ENCODE peak calls at places on chromosomes 6 and 20, in seven cellular contexts. Z is activated B cell treated with CpG ODN at 0.5 μM for 24 hours, F is tibial artery, E is right atrium auricular region, D is cardiac fibroblast, K is kidney epithelial cell, I is nephron progenitor cell. Q is an unnamed sample.

GRCh38 chr6:45587229-45588060 is 209.7 kb upstream of the SUPT3H start:
- DNase-seq in I (no peak), F (no peak), D (no peak), K (no peak), E (no peak), Z (no peak), Q (no peak)

GRCh38 chr6:66103354-66103753 is 396.3 kb upstream of the EYS start:
- DNase-seq in K (no peak), Z (no peak), D (no peak), I (no peak), E (no peak), F (no peak), Q (no peak)

GRCh38 chr6:130526466-130526865 is 160.6 kb downstream of the TMEM200A start:
- DNase-seq in K (no peak), F (no peak), I (no peak), D (no peak), Z (no peak), E (no peak), Q (no peak)

GRCh38 chr20:46905364-46906125 is 10.9 kb downstream of the EYA2 start:
- DNase-seq in I (no peak), E (peak; percentile 77), Z (no peak), F (peak; percentile 42), K (no peak), D (peak; percentile 20), Q (no peak)

GRCh38 chr6:68633654-68634502 is 1.2 kb upstream of the ADGRB3 start:
- DNase-seq in I (no peak), F (no peak), K (no peak), D (no peak), E (no peak), Z (no peak), Q (no peak)

GRCh38 chr6:122695188-122695587 is 84.3 kb upstream of the FABP7 start:
- DNase-seq in Z (no peak), K (no peak), I (no peak), E (no peak), F (no peak), D (no peak), Q (no peak)

GRCh38 chr6:56230976-56231566 is 16.3 kb downstream of the COL21A1 start:
- DNase-seq in D (no peak), Z (no peak), F (no peak), K (no peak), E (no peak), I (no peak), Q (peak; percentile 24)

GRCh38 chr6:56058636-56059035 is 183.2 kb upstream of the BMP5 start:
- DNase-seq in E (no peak), Z (no peak), D (no peak), I (no peak), F (no peak), K (no peak), Q (no peak)

GRCh38 chr6:53361549-53362031 is 12.8 kb upstream of the ELOVL5 start:
- DNase-seq in F (no peak), E (no peak), K (no peak), I (no peak), D (no peak), Z (no peak), Q (peak; percentile 25)

GRCh38 chr6:69816569-69816968 is 19.8 kb upstream of the LMBRD1 start:
- DNase-seq in F (no peak), D (no peak), K (no peak), I (no peak), E (no peak), Z (no peak), Q (no peak)

GRCh38 chr6:67664942-67665341 is 970.1 kb upstream of the ADGRB3 start:
- DNase-seq in I (no peak), D (no peak), E (no peak), Z (no peak), F (no peak), K (no peak), Q (no peak)

DNA sequence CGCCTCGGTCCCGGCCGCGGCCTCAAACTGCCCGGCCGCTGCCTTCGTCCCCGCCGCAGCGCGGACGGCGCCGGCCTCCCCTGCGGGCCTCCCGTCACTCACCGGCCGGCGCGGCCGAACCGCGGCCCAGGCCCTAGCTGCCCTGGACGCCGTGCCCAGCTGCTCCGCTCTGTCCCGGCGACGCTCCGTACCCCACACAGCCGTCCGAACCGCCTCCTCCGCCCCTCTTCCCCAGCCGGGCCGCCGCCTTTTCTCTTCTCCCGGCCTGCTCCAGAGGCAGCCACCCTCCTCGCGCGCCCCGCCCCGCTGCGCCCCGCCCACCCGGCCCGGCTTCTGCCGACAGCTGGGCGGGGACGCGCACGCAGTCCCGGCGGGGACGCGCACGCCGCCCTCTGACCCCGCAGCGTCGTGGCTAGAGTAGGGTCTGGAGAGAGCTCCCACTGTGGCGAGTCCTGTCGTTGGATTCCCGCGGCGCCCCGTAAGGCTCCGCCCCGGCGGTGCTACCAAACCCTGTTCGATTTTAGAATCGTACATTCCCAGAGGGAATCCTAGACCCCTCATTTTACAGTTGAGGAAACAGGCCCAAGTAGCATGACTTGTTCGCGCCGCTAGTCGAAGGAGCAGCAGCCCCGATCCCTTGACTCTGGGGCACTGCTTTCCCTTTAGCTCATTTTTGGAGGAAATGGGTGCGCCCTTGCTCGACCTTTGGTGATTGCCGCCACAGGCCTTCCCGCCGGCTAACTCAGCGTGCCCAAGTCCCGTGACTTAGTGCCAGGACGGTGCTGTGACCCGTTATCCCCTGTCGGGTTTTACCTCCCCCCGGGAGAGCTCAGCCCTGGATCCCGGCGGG is at the start of gene FBXO30:
- DNase-seq in D (peak; percentile 93), F (peak; percentile 84), I (peak; percentile 93), Z (peak; percentile 97), K (no peak), E (peak; percentile 85), Q (peak; percentile 90)
- TF ChIP-seq CTCF in D (no peak), F (peak; percentile 20), I (no peak), Z (no peak), K (peak; percentile 12), E (peak; percentile 35), Q (peak; percentile 25)

GRCh38 chr20:38473353-38473795 is 731 bp downstream of the RALGAPB start:
- DNase-seq in I (no peak), K (no peak), F (no peak), D (peak; percentile 35), Z (no peak), E (no peak), Q (peak; percentile 8)
- TF ChIP-seq CTCF in I (no peak), K (peak; percentile 17), F (no peak), D (no peak), Z (no peak), E (no peak), Q (peak; percentile 20)

GRCh38 chr6:169221264-169221663 is 32.4 kb downstream of the THBS2 start:
- DNase-seq in E (no peak), F (no peak), I (no peak), D (no peak), K (no peak), Z (no peak), Q (no peak)
- TF ChIP-seq CTCF in E (no peak), F (no peak), I (no peak), D (no peak), K (no peak), Z (no peak), Q (no peak)

GRCh38 chr6:48490658-48491057 is 379.7 kb upstream of the PTCHD4 start:
- DNase-seq in D (no peak), E (no peak), Z (no peak), I (no peak), F (no peak), K (no peak), Q (no peak)
- TF ChIP-seq CTCF in D (no peak), E (no peak), Z (no peak), I (no peak), F (no peak), K (no peak), Q (no peak)

GRCh38 chr6:8539446-8539845 is 104.1 kb upstream of the SLC35B3 start:
- DNase-seq in E (no peak), D (no peak), F (no peak), Z (no peak), I (no peak), K (no peak), Q (peak; percentile 25)
- TF ChIP-seq CTCF in E (no peak), D (no peak), F (no peak), Z (no peak), I (peak; percentile 8), K (peak; percentile 24), Q (peak; percentile 27)

DNA sequence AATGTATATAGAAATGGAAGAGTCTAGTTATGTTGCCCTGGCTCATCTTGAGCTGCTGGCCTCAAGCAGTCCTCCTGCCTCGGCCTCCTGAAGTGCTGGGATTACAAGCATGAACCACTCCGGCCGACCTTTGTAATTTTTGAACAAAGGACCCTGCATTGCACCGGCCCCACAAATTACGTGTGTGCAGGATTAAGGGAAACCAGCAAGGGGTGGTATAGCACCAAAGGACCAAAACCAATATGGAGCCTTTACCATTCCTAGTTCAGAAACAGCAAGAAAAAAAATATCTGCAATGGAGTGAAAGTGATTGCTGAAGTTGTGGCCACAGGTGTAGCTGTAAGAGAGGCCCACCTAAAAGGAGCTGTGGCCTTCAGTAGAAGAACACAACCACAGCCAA is 8.2 kb upstream of the TRERF1 start:
- DNase-seq in F (no peak), K (no peak), E (no peak), D (no peak), I (no peak), Z (no peak), Q (no peak)
- TF ChIP-seq CTCF in F (no peak), K (no peak), E (no peak), D (no peak), I (no peak), Z (no peak), Q (no peak)

GRCh38 chr20:2093200-2093781 is 8.3 kb upstream of the STK35 start:
- DNase-seq in D (peak; percentile 11), F (no peak), I (peak; percentile 23), Z (no peak), E (no peak), K (no peak), Q (no peak)
- TF ChIP-seq CTCF in D (peak; percentile 57), F (peak; percentile 11), I (peak; percentile 50), Z (no peak), E (peak; percentile 52), K (peak; percentile 78), Q (peak; percentile 58)

DNA sequence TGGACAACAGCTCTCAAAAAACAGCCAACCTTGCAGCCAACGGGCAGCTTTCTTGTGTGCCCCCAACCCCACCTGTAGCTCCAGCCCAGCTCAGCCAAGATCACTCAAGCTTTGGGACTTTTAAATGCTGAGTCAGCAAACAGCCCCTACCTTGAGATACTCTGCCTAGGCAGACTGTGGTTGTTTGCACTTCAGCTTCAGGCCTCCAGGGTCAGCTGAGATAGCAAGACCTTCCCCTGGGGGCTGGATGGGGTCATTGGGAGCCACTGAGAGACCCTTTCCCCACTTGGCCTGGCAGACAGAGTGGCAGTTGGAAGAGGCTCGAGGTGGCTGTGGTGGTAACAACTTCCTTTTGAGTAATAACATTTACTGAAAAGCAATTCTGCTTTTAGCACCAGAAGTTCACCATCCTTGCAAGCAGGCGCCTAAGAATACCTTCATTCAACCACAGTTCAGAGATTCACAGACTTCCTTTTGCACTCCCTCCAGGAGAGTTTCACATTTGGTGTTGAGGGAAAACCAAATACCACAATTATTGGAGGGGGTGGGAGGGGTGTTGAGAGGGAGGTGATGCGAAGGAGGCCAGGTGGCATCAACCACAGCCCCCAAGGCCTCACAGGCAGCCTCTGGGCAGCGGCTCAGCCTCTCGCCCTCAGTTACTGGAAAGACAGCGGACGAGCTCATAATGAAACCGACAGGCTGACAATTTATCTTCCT is 148.0 kb downstream of the CEBPB start:
- DNase-seq in D (peak; percentile 31), E (no peak), I (no peak), Z (no peak), K (no peak), F (no peak), Q (peak; percentile 55)
- TF ChIP-seq CTCF in D (no peak), E (no peak), I (no peak), Z (no peak), K (no peak), F (no peak), Q (no peak)

Q was measured in astrocyte of the spinal cord.